ENCODE peak calls at places on chromosomes 5 and 9, in six cellular contexts. Y is transverse colon, H is endothelial cell of umbilical vein, L is GM12892, A is A549, N is tibial nerve. T is an unnamed sample.

GRCh38 chr5:96633820-96634219 is 28.4 kb upstream of the CAST start:
- DNase-seq in Y (no peak), H (no peak), L (no peak), A (no peak), N (no peak), T (no peak)

GRCh38 chr5:79689541-79690466 is at the start of gene CMYA5:
- DNase-seq in Y (peak), H (no peak), L (no peak), A (no peak), N (peak), T (peak)

GRCh38 chr5:125185740-125186139 is 439.3 kb upstream of the ZNF608 start:
- DNase-seq in Y (no peak), H (no peak), L (no peak), A (no peak), N (no peak), T (no peak)

GRCh38 chr5:174383196-174384178 is 338.0 kb downstream of the NSG2 start:
- DNase-seq in Y (no peak), H (no peak), L (no peak), A (no peak), N (no peak), T (no peak)

GRCh38 chr5:41835625-41836024 is 34.6 kb downstream of the OXCT1 start:
- DNase-seq in Y (no peak), H (peak), L (no peak), A (peak), N (peak), T (no peak)

GRCh38 chr5:150117945-150118560 is 31.7 kb upstream of the CSF1R start:
- DNase-seq in Y (no peak), H (no peak), L (peak), A (no peak), N (no peak), T (no peak)

GRCh38 chr9:109264865-109265532 is 55.9 kb downstream of the EPB41L4B start:
- DNase-seq in Y (peak), H (no peak), L (no peak), A (no peak), N (no peak), T (no peak)

GRCh38 chr9:8095531-8096223 is 296.1 kb upstream of the DMAC1 start:
- DNase-seq in Y (no peak), H (no peak), L (no peak), A (no peak), N (no peak), T (no peak)

DNA sequence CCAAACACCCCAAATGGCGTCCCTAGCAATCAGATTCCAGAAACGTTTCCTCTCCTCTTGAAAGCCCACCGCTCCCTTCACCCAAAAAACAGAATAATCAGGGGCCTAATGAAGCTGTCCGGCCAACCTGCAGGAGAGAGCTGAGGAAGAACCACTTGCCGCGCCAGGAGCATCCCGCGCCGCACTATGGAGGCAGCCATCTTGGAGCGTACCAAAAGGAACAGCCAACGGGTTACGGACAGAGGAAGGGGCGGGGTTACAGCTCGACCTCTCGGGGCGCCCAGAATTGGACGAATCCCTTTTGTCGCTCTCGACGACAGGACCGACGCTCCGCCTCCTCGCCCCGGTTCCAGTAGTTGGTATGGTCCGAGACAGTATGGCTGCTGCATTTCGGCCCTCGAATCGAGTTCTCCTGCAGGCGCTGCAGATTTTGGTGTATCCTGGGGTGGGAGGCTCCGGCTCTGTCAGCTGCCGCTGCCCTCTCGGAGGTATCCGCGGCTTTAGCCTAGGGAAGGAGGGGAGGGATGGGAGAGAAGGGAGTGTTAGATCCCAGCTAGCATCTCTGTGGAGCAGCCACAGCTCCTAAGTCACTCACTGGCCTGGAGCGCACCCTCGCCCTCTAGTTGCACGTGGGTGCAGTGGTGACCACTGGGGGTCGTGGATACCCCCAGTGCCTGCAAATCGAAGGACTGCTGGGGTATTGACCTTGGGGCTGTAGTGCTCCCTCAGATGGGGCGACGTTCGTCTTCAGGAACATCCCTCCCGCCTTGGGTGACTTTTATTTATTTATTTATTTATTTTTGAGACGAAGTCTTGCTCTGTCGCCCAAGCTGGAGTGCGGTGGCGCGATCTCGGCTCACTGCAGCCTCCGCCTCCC is at the start of the genes MRPS27 and PTCD2:
- DNase-seq in Y (peak), H (peak), L (peak), A (peak), N (peak), T (peak)
- TF ChIP-seq POLR2A in Y (peak), H (peak), L (peak), A (peak), N (peak), T (peak)

GRCh38 chr9:123470121-123470851 is 114.3 kb downstream of the CRB2 start:
- DNase-seq in Y (no peak), H (no peak), L (no peak), A (no peak), N (no peak), T (no peak)
- TF ChIP-seq POLR2A in Y (no peak), H (no peak), L (no peak), A (no peak), N (no peak), T (no peak)

DNA sequence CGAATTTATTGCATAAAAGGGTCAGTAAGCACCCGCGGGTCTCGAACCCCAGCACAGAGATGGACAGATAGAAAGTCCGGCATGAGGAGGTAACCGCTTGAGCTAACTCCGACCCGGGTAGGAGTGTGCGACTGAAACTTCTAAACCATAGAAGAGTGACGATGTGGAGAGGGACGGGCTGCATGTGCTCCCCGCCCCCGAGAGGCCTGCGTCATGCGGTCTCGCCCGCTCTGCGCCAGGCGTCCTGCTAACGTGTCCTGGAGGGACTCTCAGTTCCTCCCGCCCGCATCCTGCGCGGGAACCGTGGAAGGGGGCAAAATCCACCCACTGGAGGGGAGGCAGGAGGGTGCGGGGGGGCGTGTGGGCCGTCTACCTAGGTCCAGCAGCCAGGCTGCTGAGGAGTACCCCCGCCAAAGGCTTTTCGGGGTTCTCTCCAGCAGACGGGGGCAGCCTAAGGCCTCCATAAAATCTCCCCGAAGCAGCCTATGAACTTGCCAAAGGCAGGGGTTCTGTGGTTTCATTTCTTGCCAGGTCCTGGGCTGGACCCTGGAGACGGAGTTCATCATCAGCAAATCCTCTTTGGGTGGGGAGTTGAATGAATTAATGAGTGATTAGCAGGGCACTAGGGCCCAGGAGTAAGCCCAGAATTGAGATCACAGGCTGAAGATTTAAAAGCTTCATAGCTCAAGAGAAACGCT is 51.8 kb downstream of the TGFBI start:
- DNase-seq in Y (peak), H (peak), L (peak), A (peak), N (peak), T (peak)
- TF ChIP-seq POLR2A in Y (peak), H (peak), L (peak), A (peak), N (peak), T (no peak)

GRCh38 chr5:177447611-177448243 is 1.1 kb downstream of the PRR7 start:
- DNase-seq in Y (no peak), H (peak), L (no peak), A (peak), N (no peak), T (no peak)
- TF ChIP-seq POLR2A in Y (no peak), H (peak), L (no peak), A (peak), N (no peak), T (peak)

DNA sequence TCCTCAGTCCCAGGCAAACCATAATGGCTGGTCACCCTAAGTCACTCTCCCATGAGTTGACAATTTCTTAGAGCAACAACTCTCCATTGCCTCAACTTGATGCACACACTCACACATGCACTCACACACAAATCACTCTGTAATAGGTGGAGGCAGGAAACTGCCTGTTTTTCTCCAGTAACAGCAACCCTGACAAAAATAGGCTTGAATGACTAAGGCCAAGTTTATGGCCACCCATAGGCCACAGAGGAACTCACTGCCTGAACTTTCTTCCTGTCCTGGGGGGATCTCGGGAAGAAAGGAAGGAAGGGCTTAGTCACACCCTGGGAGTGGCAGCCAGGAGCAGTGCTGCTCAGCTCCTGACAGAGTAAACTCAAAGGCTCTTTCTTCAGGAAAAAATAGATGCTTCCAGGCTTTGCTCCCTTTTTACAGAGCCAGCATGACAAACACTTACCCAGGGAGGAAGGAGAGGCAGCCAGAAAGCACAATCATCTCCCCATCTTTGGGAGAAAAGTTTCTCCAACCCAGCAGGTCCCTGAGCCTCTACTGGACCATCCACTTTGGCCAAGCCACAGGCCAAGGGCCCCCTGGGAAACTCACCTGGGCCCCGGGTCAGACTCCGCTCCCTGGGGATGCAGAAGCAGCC is 368 bp downstream of the SH3TC2 start:
- DNase-seq in Y (peak), H (peak), L (no peak), A (peak), N (no peak), T (peak)
- TF ChIP-seq POLR2A in Y (no peak), H (no peak), L (no peak), A (no peak), N (no peak), T (peak)

GRCh38 chr5:78547171-78547570 is 101.4 kb downstream of the LHFPL2 start:
- DNase-seq in Y (no peak), H (no peak), L (no peak), A (no peak), N (no peak), T (no peak)

GRCh38 chr5:78546597-78546996 is 102.0 kb downstream of the LHFPL2 start:
- DNase-seq in Y (no peak), H (no peak), L (no peak), A (no peak), N (no peak), T (no peak)

GRCh38 chr5:78548216-78548615 is 100.4 kb downstream of the LHFPL2 start:
- DNase-seq in Y (no peak), H (no peak), L (no peak), A (no peak), N (no peak), T (no peak)

GRCh38 chr5:78549043-78549442 is 99.5 kb downstream of the LHFPL2 start:
- DNase-seq in Y (peak), H (no peak), L (no peak), A (no peak), N (peak), T (no peak)

DNA sequence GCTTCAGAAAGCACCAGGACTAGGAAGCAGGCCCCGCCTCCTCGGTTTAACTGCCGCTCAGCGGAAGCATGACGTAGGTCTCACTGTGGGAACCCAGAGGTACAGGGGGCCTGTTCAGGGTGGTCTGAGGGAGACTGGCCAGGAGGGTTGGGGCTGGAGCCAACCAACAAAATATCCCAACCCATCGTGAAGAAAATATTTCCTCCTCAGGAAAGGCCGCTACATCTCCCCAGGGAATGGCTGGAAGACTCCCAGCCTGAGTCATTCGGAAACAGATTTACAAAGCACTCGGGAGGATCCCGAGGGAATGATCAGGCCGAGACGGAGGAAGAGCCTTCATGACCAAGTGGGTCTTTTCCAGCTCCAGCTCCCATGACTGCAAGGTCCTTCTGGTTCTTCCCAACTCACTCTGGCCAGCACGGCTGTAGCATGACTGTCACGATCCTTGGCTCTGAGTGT is 100.8 kb downstream of the LHFPL2 start:
- DNase-seq in Y (peak), H (no peak), L (no peak), A (no peak), N (peak), T (no peak)
- TF ChIP-seq POLR2A in Y (no peak), H (no peak), L (no peak), A (no peak), N (no peak), T (no peak)

GRCh38 chr9:3508078-3508431 is 17.7 kb downstream of the RFX3 start:
- DNase-seq in Y (no peak), H (no peak), L (no peak), A (peak), N (no peak), T (peak)
- TF ChIP-seq POLR2A in Y (no peak), H (no peak), L (no peak), A (no peak), N (no peak), T (no peak)

DNA sequence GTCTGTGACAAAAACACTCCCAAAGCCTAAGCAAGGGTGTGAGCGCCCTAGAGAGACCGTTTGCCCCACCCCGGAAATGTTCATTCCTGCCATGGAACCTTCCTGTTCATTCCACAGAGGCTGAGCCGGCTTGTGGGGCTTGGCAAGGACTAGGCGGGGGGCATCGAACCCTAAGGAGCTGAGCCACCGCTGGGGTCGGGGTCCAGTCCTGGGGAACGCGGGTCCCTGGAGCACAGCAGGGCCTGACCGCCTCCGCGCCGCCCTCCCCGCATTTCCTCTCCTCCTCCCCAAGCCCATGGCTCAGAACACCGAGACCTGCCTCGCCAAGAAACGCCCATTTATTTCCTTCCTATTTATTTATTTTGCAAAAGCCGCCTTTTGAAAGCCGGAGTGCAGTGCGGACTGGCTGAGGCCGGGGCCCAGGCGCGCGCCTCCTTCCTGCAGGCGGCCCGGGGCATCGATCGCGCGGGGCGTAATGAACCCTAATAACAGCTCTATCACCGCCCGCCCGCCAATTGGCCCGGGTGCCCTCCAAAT is 228.9 kb upstream of the IRX4 start:
- DNase-seq in Y (no peak), H (no peak), L (no peak), A (no peak), N (no peak), T (no peak)
- TF ChIP-seq POLR2A in Y (no peak), H (no peak), L (no peak), A (no peak), N (no peak), T (no peak)